ENCODE peak calls at places on chromosomes 16 and 17, in four cellular contexts. G is stimulated activated naive CD4-positive, alpha-beta T cell treated with Interleukin-2 at 50 U/mL for 16 hours; Q is activated CD4-positive, alpha-beta T cell treated with anti-CD3 and anti-CD28 coated beads, Interleukin-2, amount 50 U/mL, for 24 hours; T is ovary. P is an unnamed sample.

GRCh38 chr17:66540131-66540781 is 237.8 kb downstream of the PRKCA start:
- DNase-seq in G (no peak), Q (no peak), T (peak), P (no peak)

GRCh38 chr16:21083729-21084268 is 66.8 kb downstream of the DNAH3 start:
- DNase-seq in G (peak), Q (peak), T (peak), P (peak)

GRCh38 chr16:2066139-2066538 is 18.4 kb downstream of the TSC2 start:
- DNase-seq in G (no peak), Q (no peak), T (no peak), P (no peak)

GRCh38 chr17:19805006-19805405 is 56.9 kb upstream of the ALDH3A1 start:
- DNase-seq in G (no peak), Q (no peak), T (no peak), P (no peak)

GRCh38 chr17:80678621-80679020 is 134.0 kb downstream of the RPTOR start:
- DNase-seq in G (peak), Q (no peak), T (no peak), P (no peak)

GRCh38 chr17:71987634-71988033 is 133.2 kb upstream of the SOX9 start:
- DNase-seq in G (no peak), Q (no peak), T (no peak), P (no peak)

GRCh38 chr17:6457688-6458190 is 13.5 kb downstream of the PIMREG start:
- DNase-seq in G (no peak), Q (no peak), T (no peak), P (peak)

GRCh38 chr17:57557793-57558681 is 187.1 kb downstream of the CCDC182 start:
- DNase-seq in G (no peak), Q (no peak), T (no peak), P (no peak)

GRCh38 chr16:79715088-79715487 is 114.6 kb upstream of the MAF start:
- DNase-seq in G (no peak), Q (no peak), T (no peak), P (no peak)

GRCh38 chr16:27426423-27427408 is 24.7 kb downstream of the IL21R start:
- DNase-seq in G (peak), Q (no peak), T (peak), P (peak)

GRCh38 chr17:73718912-73719311 is 74.7 kb upstream of the SDK2 start:
- DNase-seq in G (no peak), Q (no peak), T (no peak), P (no peak)

GRCh38 chr16:66227766-66228530 is 138.5 kb upstream of the CDH5 start:
- DNase-seq in G (no peak), Q (no peak), T (no peak), P (no peak)

GRCh38 chr17:27871407-27871806 is 21.8 kb downstream of the LYRM9 start:
- DNase-seq in G (no peak), Q (no peak), T (no peak), P (no peak)

GRCh38 chr17:45050680-45051059 is 762 bp downstream of the DCAKD start:
- DNase-seq in G (peak), Q (peak), T (no peak), P (no peak)

GRCh38 chr16:66921758-66922450 is 3.2 kb upstream of the CDH16 start:
- DNase-seq in G (no peak), Q (no peak), T (no peak), P (no peak)

GRCh38 chr16:80733366-80733901 is 71.0 kb downstream of the CDYL2 start:
- DNase-seq in G (no peak), Q (no peak), T (no peak), P (no peak)

GRCh38 chr17:29347831-29348281 is 42.3 kb upstream of the TAOK1 start:
- DNase-seq in G (no peak), Q (no peak), T (no peak), P (no peak)

GRCh38 chr17:45942284-45942683 is 47.9 kb downstream of the MAPT start:
- DNase-seq in G (no peak), Q (no peak), T (peak), P (peak)

GRCh38 chr17:59837362-59838195 is 55.2 kb downstream of the TUBD1 start:
- DNase-seq in G (peak), Q (no peak), T (no peak), P (no peak)

GRCh38 chr17:75823257-75824041 is 20.8 kb downstream of the UNC13D start:
- DNase-seq in G (no peak), Q (no peak), T (no peak), P (no peak)

GRCh38 chr17:19307521-19307920 is 55.0 kb downstream of the B9D1 start:
- DNase-seq in G (no peak), Q (no peak), T (no peak), P (no peak)

GRCh38 chr17:75835315-75835987 is 8.8 kb downstream of the UNC13D start:
- DNase-seq in G (no peak), Q (no peak), T (no peak), P (peak)

GRCh38 chr17:1462164-1463112 is 6.4 kb upstream of the CRK start:
- DNase-seq in G (no peak), Q (no peak), T (no peak), P (no peak)

GRCh38 chr17:47654991-47655390 is 5.3 kb downstream of the KPNB1 start:
- DNase-seq in G (no peak), Q (no peak), T (no peak), P (no peak)

GRCh38 chr17:44546711-44547606 is 10.3 kb upstream of the FZD2 start:
- DNase-seq in G (no peak), Q (no peak), T (no peak), P (no peak)

GRCh38 chr17:45129426-45129939 is 2.8 kb downstream of the PLCD3 start:
- DNase-seq in G (no peak), Q (no peak), T (peak), P (no peak)